ENCODE peak calls at places on chromosomes 3 and 15, in eight cellular contexts. A, Q, P, U, L, J, S and E are unnamed samples.

GRCh38 chr15:29873942-29874341 is 51.7 kb upstream of the TJP1 start:
- DNase-seq in A (no peak), U (no peak), J (no peak), S (no peak), P (no peak), Q (no peak), L (no peak), E (no peak)

GRCh38 chr15:97479957-97480356 is 480.5 kb upstream of the ARRDC4 start:
- DNase-seq in S (no peak), P (no peak), U (no peak), Q (no peak), J (no peak), L (no peak), A (no peak), E (no peak)

GRCh38 chr3:34011171-34012101 is 213.0 kb downstream of the PDCD6IP start:
- DNase-seq in L (no peak), A (no peak), P (no peak), U (no peak), Q (no peak), J (no peak), S (peak), E (no peak)

GRCh38 chr15:39321977-39322376 is 258.9 kb upstream of the THBS1 start:
- DNase-seq in S (no peak), J (no peak), L (no peak), P (no peak), Q (no peak), U (no peak), A (no peak), E (no peak)

GRCh38 chr3:17972476-17972875 is 230.0 kb upstream of the TBC1D5 start:
- DNase-seq in Q (no peak), A (no peak), S (no peak), U (no peak), J (no peak), L (no peak), P (no peak), E (no peak)

GRCh38 chr15:72315706-72316370 is 4.1 kb downstream of the CELF6 start:
- DNase-seq in Q (no peak), J (no peak), U (no peak), P (no peak), A (no peak), S (no peak), L (no peak), E (no peak)

GRCh38 chr3:67381667-67382272 is 272.6 kb downstream of the SUCLG2 start:
- DNase-seq in L (no peak), S (peak), U (no peak), P (no peak), J (no peak), Q (peak), A (no peak), E (peak)

GRCh38 chr15:88719654-88720053 is 80.8 kb downstream of the ISG20 start:
- DNase-seq in U (no peak), P (no peak), S (no peak), J (no peak), A (no peak), L (no peak), Q (no peak), E (no peak)

GRCh38 chr3:72591522-72592421 is 256.5 kb downstream of the SHQ1 start:
- DNase-seq in A (peak), P (peak), J (no peak), L (no peak), S (no peak), Q (peak), U (peak), E (peak)

GRCh38 chr15:72758195-72758594 is 25.4 kb downstream of the ADPGK start:
- DNase-seq in L (no peak), A (no peak), P (no peak), Q (peak), S (no peak), J (no peak), U (peak), E (peak)

GRCh38 chr15:89492111-89492641 is 4.2 kb downstream of the RHCG start:
- DNase-seq in J (no peak), P (no peak), A (no peak), Q (no peak), S (no peak), L (peak), U (no peak), E (no peak)

GRCh38 chr3:20023663-20024417 is 11.8 kb upstream of the PP2D1 start:
- DNase-seq in L (no peak), Q (no peak), A (peak), U (no peak), P (no peak), S (no peak), J (peak), E (no peak)

GRCh38 chr3:135706758-135707375 is 258.7 kb upstream of the PPP2R3A start:
- DNase-seq in L (no peak), J (no peak), Q (peak), U (no peak), P (no peak), A (no peak), S (no peak), E (no peak)

GRCh38 chr3:8518138-8518537 is 16.5 kb downstream of the LMCD1 start:
- DNase-seq in S (no peak), Q (no peak), U (no peak), A (no peak), J (no peak), L (no peak), P (no peak), E (no peak)

GRCh38 chr3:185153170-185153733 is 392 bp upstream of the C3orf70 start:
- DNase-seq in U (no peak), A (no peak), S (peak), P (no peak), J (peak), Q (no peak), L (no peak), E (no peak)

GRCh38 chr3:24506966-24507775 is 12.5 kb upstream of the THRB start:
- DNase-seq in Q (peak), L (no peak), S (no peak), J (no peak), U (no peak), A (no peak), P (no peak), E (no peak)

GRCh38 chr3:57637391-57637790 is 40.2 kb upstream of the ARF4 start:
- DNase-seq in L (no peak), J (no peak), P (no peak), U (peak), S (no peak), A (no peak), Q (no peak), E (no peak)

GRCh38 chr3:8724108-8724752 is 9.4 kb upstream of the CAV3 start:
- DNase-seq in P (no peak), J (no peak), S (no peak), A (no peak), U (no peak), L (peak), Q (peak), E (no peak)

GRCh38 chr15:69749274-69749673 is 296.7 kb downstream of the RPLP1 start:
- DNase-seq in P (no peak), A (no peak), S (no peak), L (no peak), J (no peak), Q (no peak), U (no peak), E (no peak)

GRCh38 chr3:101928890-101929289 is 79.6 kb downstream of the NFKBIZ start:
- DNase-seq in P (no peak), L (no peak), Q (peak), U (no peak), J (no peak), A (no peak), S (no peak), E (no peak)

GRCh38 chr3:62559831-62560445 is 186.6 kb upstream of the FEZF2 start:
- DNase-seq in S (no peak), Q (peak), L (no peak), A (no peak), U (peak), J (no peak), P (no peak), E (peak)

GRCh38 chr3:191246628-191247027 is 47.6 kb downstream of the OSTN start:
- DNase-seq in S (no peak), Q (peak), L (no peak), J (no peak), P (no peak), U (no peak), A (no peak), E (no peak)

GRCh38 chr15:85937661-85938060 is 142.0 kb upstream of the AGBL1 start:
- DNase-seq in U (no peak), Q (no peak), J (no peak), P (no peak), L (no peak), S (no peak), A (no peak), E (no peak)

GRCh38 chr3:188380252-188380651 is 226.3 kb downstream of the LPP start:
- DNase-seq in P (no peak), Q (no peak), A (no peak), U (no peak), J (no peak), S (no peak), L (no peak), E (no peak)

GRCh38 chr3:46097691-46098241 is 70.5 kb upstream of the XCR1 start:
- DNase-seq in J (no peak), P (no peak), A (no peak), U (no peak), L (no peak), Q (no peak), S (peak), E (no peak)

GRCh38 chr15:95503107-95503506 is 827.4 kb upstream of the NR2F2 start:
- DNase-seq in J (no peak), S (no peak), Q (no peak), U (no peak), L (no peak), P (no peak), A (no peak), E (no peak)

GRCh38 chr3:136720091-136720490 is 32.1 kb downstream of the STAG1 start:
- DNase-seq in J (no peak), L (no peak), Q (no peak), S (no peak), U (no peak), A (no peak), P (no peak), E (no peak)

GRCh38 chr15:39362832-39363561 is 217.9 kb upstream of the THBS1 start:
- DNase-seq in J (no peak), U (peak), P (no peak), L (no peak), A (no peak), S (no peak), Q (no peak), E (peak)

GRCh38 chr3:49563040-49563578 is 8.8 kb downstream of the BSN start:
- DNase-seq in Q (no peak), J (no peak), U (no peak), S (no peak), L (no peak), A (no peak), P (no peak), E (no peak)

GRCh38 chr3:76724706-76725105 is 315.2 kb upstream of the ROBO2 start:
- DNase-seq in J (no peak), A (no peak), Q (no peak), U (no peak), S (no peak), P (no peak), L (no peak), E (no peak)

DNA sequence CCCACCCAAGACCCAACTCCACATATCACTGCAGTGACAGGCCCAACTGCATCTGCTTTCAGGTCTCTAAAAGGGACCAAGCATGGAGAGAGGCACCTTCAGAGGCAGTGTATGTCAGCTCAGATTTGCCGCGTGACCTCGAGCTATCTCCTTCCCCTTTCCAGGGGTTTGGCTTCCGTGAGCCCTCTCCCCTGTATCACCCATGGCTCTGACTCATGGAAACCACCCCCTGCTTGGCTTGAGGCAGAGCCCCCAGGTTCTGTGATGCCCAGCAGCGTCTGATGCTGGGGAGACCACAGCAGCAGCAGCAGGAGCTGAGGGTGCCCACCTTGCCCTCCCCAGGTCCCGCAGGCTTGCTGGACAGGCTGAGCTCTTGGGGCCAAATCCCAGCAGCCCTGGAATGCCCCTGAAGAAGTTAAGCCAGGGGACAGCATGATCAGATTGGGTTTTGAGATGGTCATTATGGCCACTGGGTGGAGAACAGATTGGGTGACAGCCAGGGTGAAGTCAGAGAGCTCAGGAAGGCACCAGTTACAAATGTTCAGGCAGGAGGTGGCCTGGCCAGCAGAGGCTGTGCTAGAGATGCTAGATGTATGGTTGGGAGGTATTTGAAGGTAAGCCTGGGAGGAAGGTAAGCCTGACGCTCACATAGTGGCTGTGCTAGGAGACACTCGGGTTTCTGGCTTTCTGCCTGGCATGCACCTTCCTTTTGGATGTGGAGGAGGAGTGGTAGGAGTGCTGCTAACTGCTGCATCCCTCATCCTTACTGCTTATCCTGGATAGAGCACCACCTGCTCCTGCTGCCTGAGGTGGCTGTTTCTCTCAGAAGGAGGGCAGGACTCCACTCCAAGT is 42.9 kb downstream of the FGD5 start:
- DNase-seq in S (no peak), P (no peak), Q (no peak), A (no peak), L (no peak), U (no peak), J (no peak), E (no peak)
- TF ChIP-seq CTCF in S (no peak), P (no peak), Q (no peak), A (no peak), L (no peak), U (no peak), J (no peak), E (no peak)

DNA sequence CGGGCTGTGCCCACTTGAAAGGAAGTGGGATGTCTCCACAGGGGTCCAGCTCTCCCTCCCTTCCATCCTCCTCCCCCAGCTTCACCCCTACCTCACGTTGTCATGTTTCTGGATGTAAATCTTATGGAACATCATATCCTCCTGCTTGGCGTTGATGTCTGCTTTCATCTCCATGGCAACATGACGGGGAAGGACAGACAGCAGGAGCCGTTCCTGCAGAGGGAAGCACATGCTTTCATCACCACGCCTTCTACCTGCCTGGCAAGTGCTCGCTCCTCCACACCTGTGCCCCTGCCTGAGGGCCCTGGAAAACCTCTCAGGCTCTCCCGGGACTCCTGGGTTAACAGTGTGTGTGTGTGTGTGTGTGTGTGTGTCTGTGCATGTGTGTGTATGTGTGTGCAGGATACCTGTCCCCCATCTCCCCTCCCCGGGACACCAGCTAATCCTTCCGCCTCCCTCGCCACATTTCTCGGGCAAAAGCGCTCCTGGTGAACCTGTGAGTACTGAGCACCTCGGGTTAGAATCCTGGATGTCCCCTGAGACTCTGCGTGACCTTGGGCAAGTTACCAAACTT is 101.1 kb downstream of the ADCY5 start:
- DNase-seq in U (no peak), S (no peak), P (no peak), A (no peak), Q (no peak), J (no peak), L (no peak), E (no peak)
- TF ChIP-seq CTCF in U (no peak), S (no peak), P (no peak), A (no peak), Q (no peak), J (no peak), L (no peak), E (no peak)

DNA sequence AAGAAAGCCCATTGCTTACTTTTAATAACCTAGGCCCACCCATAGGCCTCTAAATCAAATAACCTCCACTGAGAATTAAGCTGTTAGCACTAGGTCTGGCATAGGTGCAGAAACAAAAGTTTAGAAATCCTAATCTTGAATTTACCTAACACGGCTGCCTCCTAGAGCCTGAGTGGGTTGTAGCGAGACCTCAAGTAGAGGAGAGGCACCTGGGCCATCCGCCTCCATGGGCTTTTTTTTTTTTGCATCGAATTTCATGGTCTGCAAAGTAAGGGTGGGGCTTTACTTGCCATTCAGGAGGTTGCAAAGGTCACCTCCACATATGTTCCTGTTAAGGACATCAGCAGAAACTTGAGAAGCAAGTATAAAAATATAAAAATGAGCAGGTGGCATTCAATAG is 6.6 kb upstream of the TPM1 start:
- DNase-seq in A (no peak), L (no peak), U (no peak), J (no peak), S (no peak), P (no peak), Q (peak), E (no peak)
- TF ChIP-seq CTCF in A (no peak), L (no peak), U (no peak), J (no peak), S (no peak), P (no peak), Q (peak), E (no peak)

GRCh38 chr3:47418167-47419082 is 37.6 kb downstream of the PTPN23 start:
- DNase-seq in L (no peak), Q (no peak), A (no peak), P (no peak), U (no peak), S (peak), J (no peak), E (no peak)
- TF ChIP-seq CTCF in L (no peak), Q (no peak), A (no peak), P (no peak), U (no peak), S (peak), J (no peak), E (peak)

GRCh38 chr3:171113716-171114115 is 87.2 kb upstream of the SLC2A2 start:
- DNase-seq in P (no peak), S (no peak), J (no peak), Q (no peak), U (no peak), A (no peak), L (no peak), E (no peak)
- TF ChIP-seq CTCF in P (no peak), S (no peak), J (no peak), Q (no peak), U (no peak), A (no peak), L (no peak), E (peak)

DNA sequence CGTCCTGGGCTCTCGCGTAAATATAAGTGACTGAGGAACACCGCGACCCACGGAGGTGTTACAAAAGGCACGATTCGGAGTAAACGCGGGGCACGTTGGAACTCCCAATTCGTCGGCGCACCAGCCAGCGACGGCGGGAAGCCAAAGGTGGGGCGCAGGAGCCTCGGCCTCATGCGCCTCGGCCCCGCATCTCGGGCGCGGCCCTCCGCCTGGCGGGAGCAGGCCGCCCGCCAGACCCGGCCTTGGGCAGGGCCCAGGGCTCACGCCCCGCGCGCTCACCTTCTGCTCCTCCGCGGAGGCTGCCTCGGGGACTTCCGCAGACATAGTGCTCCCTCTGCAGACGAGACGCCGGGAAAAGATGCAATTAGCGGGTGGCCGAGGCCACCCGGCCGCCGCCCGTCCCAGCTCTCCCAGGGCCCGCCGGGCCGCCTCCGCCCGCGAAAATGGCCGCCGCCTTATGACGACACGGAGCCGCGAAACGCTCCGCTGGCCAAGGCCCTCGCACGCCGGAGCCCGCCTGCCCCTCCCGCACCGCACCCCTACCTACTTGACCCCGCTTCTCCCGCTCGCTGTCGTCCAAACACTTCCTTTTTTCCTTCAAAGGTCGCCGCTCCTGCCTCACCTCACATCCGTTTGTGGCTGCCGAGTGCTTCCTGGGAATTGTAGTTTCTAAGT is at the start of gene ARPP19:
- DNase-seq in U (peak), S (peak), A (peak), L (peak), J (peak), Q (peak), P (peak), E (peak)
- TF ChIP-seq CTCF in U (peak), S (peak), A (peak), L (peak), J (no peak), Q (peak), P (no peak), E (peak)